ENCODE peak calls at places on chromosome 14, in ten cellular contexts. U is NCI-H1694 treated with DMSO at 0.1 percent for 48 hours, X is right cardiac atrium, G is BJ, V is posterior cingulate gyrus, S is AG04449, M is PC-3, J is T-helper 22 cell, E is K562, C is RPMI8226. D is an unnamed sample.

GRCh38 chr14:74140374-74140850 is 55.7 kb downstream of the LIN52 start:
- DNase-seq in U (peak), X (peak), G (no peak), V (peak), S (no peak), M (no peak), J (no peak), E (no peak), C (no peak), D (no peak)

GRCh38 chr14:65723348-65723747 is 310.8 kb downstream of the FUT8 start:
- DNase-seq in U (no peak), X (no peak), G (no peak), V (no peak), S (no peak), M (no peak), J (no peak), E (no peak), C (peak), D (no peak)

GRCh38 chr14:92427096-92427495 is 86.5 kb upstream of the RIN3 start:
- DNase-seq in U (no peak), X (no peak), G (no peak), V (no peak), S (no peak), M (no peak), J (no peak), E (no peak), C (no peak), D (no peak)

GRCh38 chr14:31700282-31701074 is 139.3 kb downstream of the NUBPL start:
- DNase-seq in U (no peak), X (no peak), G (no peak), V (no peak), S (no peak), M (no peak), J (no peak), E (no peak), C (no peak), D (no peak)

GRCh38 chr14:100677152-100677924 is 49.4 kb upstream of the DLK1 start:
- DNase-seq in U (peak), X (peak), G (no peak), V (no peak), S (no peak), M (no peak), J (no peak), E (no peak), C (peak), D (no peak)

GRCh38 chr14:96271421-96271762 is 15.4 kb downstream of the BDKRB1 start:
- DNase-seq in U (no peak), X (no peak), G (no peak), V (no peak), S (no peak), M (no peak), J (no peak), E (no peak), C (no peak), D (no peak)

GRCh38 chr14:55122441-55122986 is 6.5 kb upstream of the LGALS3 start:
- DNase-seq in U (no peak), X (peak), G (no peak), V (no peak), S (no peak), M (peak), J (no peak), E (peak), C (no peak), D (no peak)

GRCh38 chr14:24958271-24958670 is 91.7 kb downstream of the STXBP6 start:
- DNase-seq in U (no peak), X (no peak), G (peak), V (no peak), S (no peak), M (no peak), J (no peak), E (no peak), C (no peak), D (no peak)

GRCh38 chr14:65019944-65020566 is 33.4 kb downstream of the FNTB start:
- DNase-seq in U (peak), X (peak), G (no peak), V (peak), S (peak), M (peak), J (no peak), E (peak), C (peak), D (no peak)

GRCh38 chr14:87805315-87805723 is 187.7 kb downstream of the GALC start:
- DNase-seq in U (peak), X (peak), G (no peak), V (peak), S (no peak), M (peak), J (no peak), E (peak), C (peak), D (peak)

GRCh38 chr14:76591270-76591669 is 170.0 kb upstream of the VASH1 start:
- DNase-seq in U (peak), X (peak), G (no peak), V (peak), S (no peak), M (no peak), J (no peak), E (no peak), C (no peak), D (no peak)

GRCh38 chr14:37093364-37093763 is 79.0 kb downstream of the SLC25A21 start:
- DNase-seq in U (no peak), X (no peak), G (no peak), V (no peak), S (no peak), M (no peak), J (no peak), E (no peak), C (no peak), D (no peak)

GRCh38 chr14:58677525-58677924 is 39.8 kb downstream of the DACT1 start:
- DNase-seq in U (no peak), X (no peak), G (no peak), V (no peak), S (no peak), M (no peak), J (no peak), E (no peak), C (no peak), D (no peak)

GRCh38 chr14:69535230-69535848 is 39.3 kb downstream of the CCDC177 start:
- DNase-seq in U (peak), X (peak), G (no peak), V (peak), S (no peak), M (peak), J (no peak), E (peak), C (no peak), D (no peak)

GRCh38 chr14:23068792-23069412 is 11.6 kb upstream of the CDH24 start:
- DNase-seq in U (no peak), X (peak), G (peak), V (peak), S (peak), M (peak), J (peak), E (peak), C (peak), D (peak)

GRCh38 chr14:91985521-91986255 is 38.2 kb upstream of the FBLN5 start:
- DNase-seq in U (no peak), X (no peak), G (no peak), V (no peak), S (no peak), M (no peak), J (no peak), E (no peak), C (no peak), D (no peak)

GRCh38 chr14:61933021-61933420 is 170.8 kb downstream of the SNAPC1 start:
- DNase-seq in U (no peak), X (no peak), G (no peak), V (no peak), S (no peak), M (no peak), J (no peak), E (no peak), C (no peak), D (no peak)

GRCh38 chr14:93006484-93007128 is 83.7 kb downstream of the CHGA start:
- DNase-seq in U (peak), X (peak), G (no peak), V (no peak), S (no peak), M (no peak), J (no peak), E (no peak), C (no peak), D (no peak)

GRCh38 chr14:33297565-33297964 is 358.9 kb downstream of the NPAS3 start:
- DNase-seq in U (no peak), X (no peak), G (no peak), V (no peak), S (no peak), M (no peak), J (no peak), E (no peak), C (no peak), D (no peak)

GRCh38 chr14:85195872-85196477 is 334.0 kb upstream of the FLRT2 start:
- DNase-seq in U (peak), X (peak), G (no peak), V (no peak), S (no peak), M (peak), J (no peak), E (no peak), C (peak), D (no peak)

GRCh38 chr14:24960816-24961215 is 89.1 kb downstream of the STXBP6 start:
- DNase-seq in U (no peak), X (no peak), G (no peak), V (no peak), S (no peak), M (no peak), J (no peak), E (no peak), C (no peak), D (no peak)

GRCh38 chr14:93045965-93046695 is 69.6 kb downstream of the ITPK1 start:
- DNase-seq in U (no peak), X (peak), G (peak), V (no peak), S (no peak), M (peak), J (no peak), E (peak), C (no peak), D (no peak)

GRCh38 chr14:73887116-73887490 is 444 bp downstream of the ZNF410 start:
- DNase-seq in U (no peak), X (no peak), G (no peak), V (no peak), S (no peak), M (no peak), J (no peak), E (no peak), C (no peak), D (no peak)

GRCh38 chr14:104364830-104365229 is 214.7 kb upstream of the C14orf180 start:
- DNase-seq in U (peak), X (no peak), G (no peak), V (no peak), S (no peak), M (no peak), J (no peak), E (no peak), C (no peak), D (no peak)

GRCh38 chr14:37124617-37125016 is 47.8 kb downstream of the SLC25A21 start:
- DNase-seq in U (no peak), X (no peak), G (no peak), V (no peak), S (no peak), M (peak), J (no peak), E (no peak), C (no peak), D (no peak)

GRCh38 chr14:92353447-92353846 is 30.5 kb downstream of the SLC24A4 start:
- DNase-seq in U (no peak), X (no peak), G (no peak), V (no peak), S (no peak), M (no peak), J (no peak), E (no peak), C (no peak), D (no peak)

GRCh38 chr14:89178802-89179201 is 238.2 kb downstream of the FOXN3 start:
- DNase-seq in U (no peak), X (no peak), G (peak), V (no peak), S (peak), M (peak), J (no peak), E (no peak), C (no peak), D (no peak)

GRCh38 chr14:75214558-75214957 is 38.1 kb upstream of the TMED10 start:
- DNase-seq in U (no peak), X (no peak), G (no peak), V (no peak), S (no peak), M (no peak), J (no peak), E (no peak), C (no peak), D (no peak)